ENCODE peak calls at places on chromosomes 2 and 18, in seven cellular contexts. C is thoracic aorta, K is fibroblast of the aortic adventitia, Q is PC-9, H is astrocyte of the spinal cord, F is AG10803, T is lung. R is an unnamed sample.

GRCh38 chr18:45335644-45336043 is 279.6 kb upstream of the SLC14A2 start:
- DNase-seq in C (no peak), K (peak), Q (peak), H (peak), F (peak), T (no peak), R (no peak)

GRCh38 chr2:226088366-226088674 is 688.8 kb downstream of the NYAP2 start:
- DNase-seq in C (no peak), K (no peak), Q (no peak), H (no peak), F (no peak), T (no peak), R (no peak)

GRCh38 chr18:26312196-26312595 is 86.0 kb downstream of the TAF4B start:
- DNase-seq in C (no peak), K (no peak), Q (no peak), H (no peak), F (no peak), T (no peak), R (no peak)

GRCh38 chr2:40721595-40721994 is 269.7 kb upstream of the SLC8A1 start:
- DNase-seq in C (no peak), K (peak), Q (no peak), H (peak), F (peak), T (no peak), R (no peak)

GRCh38 chr2:119407430-119408220 is 24.0 kb upstream of the TMEM37 start:
- DNase-seq in C (no peak), K (peak), Q (peak), H (peak), F (peak), T (peak), R (peak)

GRCh38 chr2:201972621-201973255 is 60.9 kb upstream of the FZD7 start:
- DNase-seq in C (no peak), K (no peak), Q (no peak), H (no peak), F (no peak), T (no peak), R (no peak)

GRCh38 chr2:59190518-59190917 is 949.4 kb upstream of the FANCL start:
- DNase-seq in C (no peak), K (no peak), Q (no peak), H (no peak), F (no peak), T (no peak), R (no peak)

GRCh38 chr2:163667064-163667887 is 68.5 kb downstream of the FIGN start:
- DNase-seq in C (no peak), K (peak), Q (peak), H (peak), F (peak), T (no peak), R (peak)

GRCh38 chr2:6914829-6915228 is 2.4 kb upstream of the RNF144A start:
- DNase-seq in C (no peak), K (peak), Q (peak), H (peak), F (peak), T (no peak), R (peak)

GRCh38 chr2:230913406-230913805 is 11.6 kb downstream of the GPR55 start:
- DNase-seq in C (no peak), K (peak), Q (no peak), H (no peak), F (peak), T (no peak), R (peak)

GRCh38 chr2:26298638-26299393 is 47.1 kb upstream of the SELENOI start:
- DNase-seq in C (no peak), K (peak), Q (no peak), H (peak), F (peak), T (peak), R (peak)

GRCh38 chr2:26300234-26300641 is 45.7 kb upstream of the SELENOI start:
- DNase-seq in C (no peak), K (peak), Q (no peak), H (peak), F (peak), T (no peak), R (peak)

GRCh38 chr2:26299488-26300092 is 46.4 kb upstream of the SELENOI start:
- DNase-seq in C (no peak), K (peak), Q (peak), H (peak), F (peak), T (peak), R (peak)

GRCh38 chr2:26297061-26297460 is 48.9 kb upstream of the SELENOI start:
- DNase-seq in C (no peak), K (no peak), Q (no peak), H (no peak), F (no peak), T (no peak), R (no peak)

DNA sequence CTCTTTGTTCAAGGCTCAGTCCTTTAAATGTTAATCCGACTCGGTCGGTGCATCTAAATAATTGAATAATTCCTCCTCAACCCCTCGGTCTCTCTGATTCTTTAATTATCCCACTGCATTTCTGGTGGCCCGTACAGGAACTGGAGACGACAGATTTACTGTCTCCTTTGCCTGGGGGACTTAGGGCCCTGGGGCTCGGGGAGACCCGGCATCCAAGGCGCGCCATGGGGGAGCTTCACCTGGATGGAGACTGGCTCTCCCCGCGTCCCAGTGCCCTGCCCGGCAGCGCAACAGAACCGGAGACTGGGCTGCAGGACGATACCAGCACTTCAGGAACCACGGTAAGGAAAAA is 47.7 kb upstream of the SELENOI start:
- DNase-seq in C (no peak), K (no peak), Q (no peak), H (no peak), F (no peak), T (no peak), R (no peak)
- H3K4me3 ChIP-seq in C (peak), K (peak), Q (no peak), H (peak), F (peak), T (no peak), R (no peak)

GRCh38 chr18:37668971-37669747 is 103.6 kb upstream of the CELF4 start:
- DNase-seq in C (no peak), K (no peak), Q (no peak), H (no peak), F (no peak), T (peak), R (peak)
- H3K4me3 ChIP-seq in C (no peak), K (no peak), Q (no peak), H (no peak), F (no peak), T (no peak), R (no peak)

DNA sequence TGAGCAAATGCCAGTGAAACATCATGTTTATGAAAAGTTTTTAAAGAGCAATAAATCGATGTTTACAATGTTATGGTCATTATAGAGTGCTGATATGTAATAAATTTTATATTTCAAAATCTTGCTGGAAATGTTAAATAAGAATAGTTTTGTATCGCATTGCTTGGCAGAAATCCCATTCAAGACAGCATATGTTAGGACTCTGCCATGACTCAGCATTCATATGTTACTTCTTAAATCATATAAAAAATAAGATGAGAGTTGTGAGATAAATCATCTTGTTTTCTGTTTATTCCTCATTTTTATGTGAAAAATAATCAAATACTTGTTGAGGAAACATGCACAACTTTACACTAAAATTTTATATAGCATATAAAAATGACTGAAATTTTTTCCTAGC is 949.9 kb upstream of the NRXN1 start:
- DNase-seq in C (no peak), K (peak), Q (no peak), H (peak), F (peak), T (no peak), R (peak)
- H3K4me3 ChIP-seq in C (no peak), K (no peak), Q (no peak), H (no peak), F (no peak), T (no peak), R (no peak)

GRCh38 chr2:218271865-218272530 is 1.7 kb downstream of the PNKD start:
- DNase-seq in C (no peak), K (no peak), Q (no peak), H (no peak), F (no peak), T (no peak), R (no peak)
- H3K4me3 ChIP-seq in C (peak), K (peak), Q (peak), H (no peak), F (peak), T (no peak), R (no peak)

DNA sequence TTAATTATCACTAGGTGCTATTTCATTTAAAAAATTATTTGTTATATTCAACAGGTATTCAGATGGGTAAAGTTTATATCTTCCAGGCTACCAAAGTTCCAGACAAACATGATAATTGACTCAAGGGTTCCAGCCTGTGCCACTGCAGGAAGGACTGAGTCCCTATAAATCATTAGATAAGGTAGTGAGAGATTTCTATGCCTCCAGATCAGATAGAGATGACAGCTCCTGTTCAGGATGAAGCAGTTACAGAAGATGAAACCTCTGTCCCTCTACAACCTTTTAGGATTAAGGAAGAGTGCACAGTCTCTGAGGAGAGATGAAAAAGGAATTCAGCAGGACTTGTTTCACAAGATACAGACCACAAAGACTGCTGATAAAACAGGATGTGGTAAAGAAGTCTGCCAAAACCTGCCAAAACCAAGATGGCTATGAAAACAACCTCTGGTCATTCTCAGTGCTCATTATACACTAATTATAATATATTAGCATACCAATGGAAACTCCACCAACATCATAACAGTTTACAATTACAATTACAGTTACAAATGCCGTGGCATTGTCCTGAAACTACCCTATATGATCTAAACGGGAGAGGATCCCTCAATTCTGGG is 288.6 kb downstream of the PDE11A start:
- DNase-seq in C (no peak), K (peak), Q (no peak), H (peak), F (peak), T (no peak), R (peak)
- H3K4me3 ChIP-seq in C (peak), K (no peak), Q (no peak), H (no peak), F (peak), T (no peak), R (peak)

GRCh38 chr18:23994361-23994902 is 20.1 kb upstream of the TTC39C start:
- DNase-seq in C (no peak), K (peak), Q (peak), H (peak), F (peak), T (peak), R (peak)

GRCh38 chr18:23992941-23993280 is 21.6 kb upstream of the TTC39C start:
- DNase-seq in C (no peak), K (no peak), Q (no peak), H (no peak), F (no peak), T (no peak), R (no peak)

GRCh38 chr18:23995180-23995579 is 19.4 kb upstream of the TTC39C start:
- DNase-seq in C (no peak), K (no peak), Q (no peak), H (no peak), F (no peak), T (no peak), R (no peak)

GRCh38 chr18:23990474-23991410 is 23.8 kb upstream of the TTC39C start:
- DNase-seq in C (no peak), K (peak), Q (no peak), H (peak), F (peak), T (no peak), R (no peak)

GRCh38 chr18:23992119-23992940 is 22.2 kb upstream of the TTC39C start:
- DNase-seq in C (no peak), K (peak), Q (peak), H (peak), F (peak), T (peak), R (no peak)
- H3K4me3 ChIP-seq in C (no peak), K (no peak), Q (no peak), H (no peak), F (no peak), T (no peak), R (no peak)

DNA sequence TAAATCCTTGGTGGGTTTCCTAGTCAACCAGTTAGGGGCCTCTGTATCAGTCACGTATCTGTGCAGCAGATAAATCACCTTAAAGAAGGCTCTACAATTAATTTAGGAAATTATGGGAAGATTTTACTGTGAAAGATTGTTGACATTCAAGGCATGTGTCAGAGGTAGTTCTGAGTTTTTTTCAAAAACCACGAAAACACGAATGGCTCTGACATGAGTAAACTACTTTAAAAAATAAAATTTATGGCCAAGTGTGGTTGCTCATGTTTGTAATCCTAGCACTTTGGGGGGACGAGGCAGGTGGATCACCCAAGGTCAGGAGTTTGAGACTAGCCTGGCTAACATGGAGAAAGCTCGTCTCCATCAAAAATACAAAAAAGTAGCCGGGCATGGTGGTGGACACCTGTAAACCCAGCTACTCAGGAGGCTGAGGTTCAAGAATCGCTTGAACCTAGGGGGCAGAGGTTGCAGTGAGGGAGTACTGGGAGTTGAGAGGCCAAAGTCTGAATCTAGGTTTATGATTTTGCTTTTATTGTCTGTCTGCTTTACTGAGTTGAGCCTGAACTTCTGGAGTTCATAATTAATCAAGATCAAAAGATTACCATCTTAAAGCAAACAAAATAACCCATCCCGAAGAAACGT is 77.1 kb downstream of the SPRED2 start:
- DNase-seq in C (no peak), K (no peak), Q (no peak), H (no peak), F (peak), T (no peak), R (no peak)
- H3K4me3 ChIP-seq in C (no peak), K (no peak), Q (no peak), H (no peak), F (no peak), T (no peak), R (no peak)

GRCh38 chr18:80245781-80246655 is 1.3 kb downstream of the PARD6G start:
- DNase-seq in C (no peak), K (no peak), Q (no peak), H (no peak), F (no peak), T (peak), R (no peak)
- H3K4me3 ChIP-seq in C (peak), K (peak), Q (no peak), H (peak), F (peak), T (no peak), R (peak)

DNA sequence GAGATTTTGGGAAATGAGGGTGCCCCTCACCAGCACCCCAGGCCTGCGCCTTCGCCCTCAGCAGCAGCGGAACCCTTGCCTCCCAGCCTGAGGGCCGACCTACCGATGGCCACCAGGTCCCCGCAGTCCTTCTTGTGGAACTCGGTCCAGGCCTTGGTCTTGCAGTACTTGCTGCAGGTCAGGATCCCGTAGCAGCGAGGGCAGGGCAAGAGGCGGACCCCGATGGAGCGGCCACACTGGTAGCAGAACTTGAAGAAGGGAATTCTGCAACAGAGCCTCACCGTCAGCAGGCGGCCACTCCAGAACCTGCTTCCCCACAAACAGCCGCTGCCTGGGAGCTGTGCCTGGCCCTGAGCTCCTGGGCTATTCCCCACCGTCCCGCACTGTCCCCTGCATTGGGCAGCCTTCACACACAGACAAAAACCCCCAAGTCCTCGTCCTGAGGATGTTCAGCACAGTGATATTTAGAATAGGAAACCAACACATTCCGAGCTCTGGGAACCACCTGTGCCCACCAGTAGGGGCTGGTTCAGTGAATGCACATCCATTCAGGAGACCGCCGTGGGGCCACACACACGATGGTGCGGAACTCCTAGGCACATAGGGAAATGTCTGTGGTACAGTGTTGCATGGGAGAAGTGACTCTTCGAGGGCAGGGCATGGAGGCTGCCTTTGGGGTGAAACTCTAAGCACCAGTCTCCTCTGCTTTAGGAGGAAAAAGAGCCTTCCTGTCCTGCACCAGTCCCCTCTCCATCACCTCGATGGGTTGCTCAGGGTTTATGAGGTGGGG is 45.6 kb downstream of the GPC1 start:
- DNase-seq in C (no peak), K (no peak), Q (no peak), H (no peak), F (no peak), T (peak), R (no peak)
- H3K4me3 ChIP-seq in C (no peak), K (no peak), Q (no peak), H (no peak), F (no peak), T (no peak), R (no peak)

GRCh38 chr18:35267161-35267651 is 22.8 kb downstream of the ZSCAN30 start:
- DNase-seq in C (peak), K (peak), Q (no peak), H (peak), F (peak), T (peak), R (peak)
- H3K4me3 ChIP-seq in C (peak), K (peak), Q (no peak), H (peak), F (peak), T (peak), R (peak)